ENCODE peak calls at places on chromosome 9, in nine cellular contexts. R is aorta; P is endothelial cell; O is astrocyte of the cerebellum; M is cerebellar cortex; E is stimulated activated CD4-positive, alpha-beta T cell treated with anti-CD3 and anti-CD28 coated beads, Interleukin-2, amount 100 ng/mL, for 48 hours; L is cerebellum; T is HT-29; W is RWPE1. H is an unnamed sample.

GRCh38 chr9:129235931-129236331 is 57.9 kb upstream of the IER5L start:
- DNase-seq in R (peak; percentile 40), P (no peak), O (no peak), M (no peak), E (peak; percentile 43), L (no peak), T (no peak), W (no peak), H (no peak)

GRCh38 chr9:82781965-82782392 is 281.0 kb downstream of the RASEF start:
- DNase-seq in R (no peak), P (no peak), O (no peak), M (no peak), E (no peak), L (no peak), T (no peak), W (no peak), H (no peak)

GRCh38 chr9:81737871-81738507 is 48.6 kb upstream of the TLE1 start:
- DNase-seq in R (no peak), P (no peak), O (peak; percentile 44), M (no peak), E (no peak), L (no peak), T (peak; percentile 77), W (peak; percentile 62), H (peak; percentile 38)

GRCh38 chr9:114153761-114154596 is 1.4 kb upstream of the COL27A1 start:
- DNase-seq in R (peak; percentile 78), P (peak; percentile 23), O (no peak), M (no peak), E (no peak), L (no peak), T (peak; percentile 46), W (peak; percentile 54), H (no peak)

GRCh38 chr9:112218908-112219307 is 43.8 kb upstream of the SUSD1 start:
- DNase-seq in R (no peak), P (no peak), O (no peak), M (no peak), E (no peak), L (no peak), T (no peak), W (no peak), H (no peak)

GRCh38 chr9:130728721-130729120 is 35.1 kb downstream of the EXOSC2 start:
- DNase-seq in R (no peak), P (no peak), O (peak; percentile 41), M (no peak), E (no peak), L (no peak), T (no peak), W (peak; percentile 88), H (no peak)

GRCh38 chr9:73081979-73082657 is 69.5 kb upstream of the ANXA1 start:
- DNase-seq in R (no peak), P (peak; percentile 22), O (peak; percentile 54), M (peak; percentile 41), E (no peak), L (peak; percentile 41), T (peak; percentile 78), W (peak; percentile 57), H (no peak)

GRCh38 chr9:110650991-110651411 is 17.6 kb upstream of the MUSK start:
- DNase-seq in R (no peak), P (no peak), O (peak; percentile 64), M (no peak), E (no peak), L (no peak), T (no peak), W (peak; percentile 41), H (no peak)

GRCh38 chr9:70020217-70020616 is 23.4 kb upstream of the MAMDC2 start:
- DNase-seq in R (no peak), P (no peak), O (no peak), M (no peak), E (no peak), L (no peak), T (no peak), W (no peak), H (no peak)

GRCh38 chr9:14687042-14687719 is 6.1 kb downstream of the ZDHHC21 start:
- DNase-seq in R (peak; percentile 39), P (no peak), O (peak; percentile 53), M (no peak), E (no peak), L (no peak), T (no peak), W (peak; percentile 20), H (no peak)

GRCh38 chr9:118268046-118268445 is 563.8 kb downstream of the TLR4 start:
- DNase-seq in R (no peak), P (no peak), O (no peak), M (no peak), E (no peak), L (no peak), T (no peak), W (no peak), H (no peak)

GRCh38 chr9:132541966-132542830 is 40.2 kb upstream of the BARHL1 start:
- DNase-seq in R (peak; percentile 57), P (no peak), O (no peak), M (no peak), E (no peak), L (no peak), T (no peak), W (no peak), H (no peak)

GRCh38 chr9:108834959-108835696 is 20.7 kb downstream of the ACTL7B start:
- DNase-seq in R (no peak), P (no peak), O (no peak), M (no peak), E (no peak), L (no peak), T (no peak), W (peak; percentile 85), H (no peak)

GRCh38 chr9:82423700-82424099 is 435.1 kb downstream of the SPATA31D1 start:
- DNase-seq in R (no peak), P (no peak), O (no peak), M (no peak), E (no peak), L (no peak), T (no peak), W (no peak), H (no peak)

GRCh38 chr9:15501179-15501578 is 9.6 kb downstream of the PSIP1 start:
- DNase-seq in R (no peak), P (no peak), O (no peak), M (no peak), E (no peak), L (no peak), T (no peak), W (no peak), H (no peak)

GRCh38 chr9:93123561-93124283 is 10.3 kb downstream of the NINJ1 start:
- DNase-seq in R (peak; percentile 66), P (peak; percentile 2), O (no peak), M (no peak), E (no peak), L (no peak), T (no peak), W (no peak), H (no peak)

GRCh38 chr9:35832814-35833213 is 3.8 kb downstream of the TMEM8B start:
- DNase-seq in R (no peak), P (no peak), O (no peak), M (peak; percentile 36), E (no peak), L (peak; percentile 35), T (peak; percentile 56), W (no peak), H (no peak)

GRCh38 chr9:30943446-30944232 is 1440.8 kb upstream of the ACO1 start:
- DNase-seq in R (peak; percentile 62), P (no peak), O (no peak), M (no peak), E (no peak), L (no peak), T (no peak), W (no peak), H (no peak)

GRCh38 chr9:447230-448025 is 232.8 kb downstream of the DOCK8 start:
- DNase-seq in R (no peak), P (no peak), O (peak; percentile 15), M (no peak), E (peak; percentile 41), L (no peak), T (peak; percentile 30), W (peak; percentile 82), H (no peak)

GRCh38 chr9:33787839-33788238 is 7.5 kb upstream of the PRSS3 start:
- DNase-seq in R (no peak), P (no peak), O (no peak), M (peak; percentile 33), E (no peak), L (no peak), T (no peak), W (no peak), H (no peak)

GRCh38 chr9:12718482-12719026 is 25.4 kb downstream of the TYRP1 start:
- DNase-seq in R (no peak), P (peak; percentile 5), O (peak; percentile 77), M (peak; percentile 76), E (no peak), L (peak; percentile 18), T (no peak), W (no peak), H (no peak)

GRCh38 chr9:37969558-37970300 is 65.8 kb upstream of the SLC25A51 start:
- DNase-seq in R (peak; percentile 49), P (no peak), O (no peak), M (no peak), E (no peak), L (no peak), T (no peak), W (no peak), H (no peak)

GRCh38 chr9:131728961-131729360 is 10.9 kb downstream of the RAPGEF1 start:
- DNase-seq in R (no peak), P (no peak), O (no peak), M (no peak), E (peak; percentile 46), L (no peak), T (no peak), W (no peak), H (peak; percentile 43)

GRCh38 chr9:123257276-123257675 is 11.1 kb downstream of the STRBP start:
- DNase-seq in R (no peak), P (no peak), O (no peak), M (no peak), E (no peak), L (no peak), T (no peak), W (no peak), H (no peak)

GRCh38 chr9:116238225-116238624 is 84.6 kb downstream of the PAPPA start:
- DNase-seq in R (no peak), P (no peak), O (peak; percentile 31), M (no peak), E (no peak), L (no peak), T (no peak), W (peak; percentile 41), H (no peak)

GRCh38 chr9:4246969-4247368 is 52.9 kb downstream of the GLIS3 start:
- DNase-seq in R (no peak), P (no peak), O (no peak), M (no peak), E (no peak), L (no peak), T (no peak), W (no peak), H (no peak)

H was measured in HL-60.